ENCODE peak calls at places on chromosomes 12 and 14, in six cellular contexts. Q is activated CD4-positive, alpha-beta memory T cell treated with anti-CD3 and anti-CD28 coated beads for 36 hours; S is central memory CD4-positive, alpha-beta T cell; A is posterior cingulate gyrus; J is tibial artery; F is activated CD4-positive, alpha-beta T cell treated with anti-CD3 and anti-CD28 coated beads for 24 hours. U is an unnamed sample.

GRCh38 chr12:54229624-54230212 is 40.9 kb upstream of the SMUG1 start:
- DNase-seq in Q (no peak), S (no peak), A (no peak), J (peak; percentile 70), F (no peak), U (no peak)

GRCh38 chr12:101642115-101643067 is 47.6 kb downstream of the MYBPC1 start:
- DNase-seq in Q (no peak), S (no peak), A (peak; percentile 73), J (no peak), F (peak; percentile 0), U (no peak)

GRCh38 chr14:19743256-19743655 is at the start of gene OR4Q3:
- DNase-seq in Q (no peak), S (no peak), A (no peak), J (no peak), F (no peak), U (no peak)

GRCh38 chr14:72771561-72771960 is 122.3 kb downstream of the DPF3 start:
- DNase-seq in Q (no peak), S (no peak), A (no peak), J (no peak), F (no peak), U (no peak)

GRCh38 chr14:68787235-68787727 is 5.6 kb downstream of the ZFP36L1 start:
- DNase-seq in Q (peak; percentile 62), S (peak; percentile 40), A (no peak), J (peak; percentile 41), F (no peak), U (no peak)

GRCh38 chr14:21496453-21496852 is 14.7 kb downstream of the METTL3 start:
- DNase-seq in Q (no peak), S (no peak), A (no peak), J (no peak), F (no peak), U (no peak)

GRCh38 chr12:12979731-12980259 is 20.3 kb downstream of the HEBP1 start:
- DNase-seq in Q (no peak), S (no peak), A (no peak), J (no peak), F (no peak), U (no peak)

GRCh38 chr12:130916251-130916911 is 37.3 kb upstream of the ADGRD1 start:
- DNase-seq in Q (peak; percentile 44), S (no peak), A (peak; percentile 93), J (peak; percentile 61), F (no peak), U (peak; percentile 47)

GRCh38 chr12:57040750-57041149 is 9.2 kb downstream of the MYO1A start:
- DNase-seq in Q (no peak), S (no peak), A (no peak), J (no peak), F (no peak), U (no peak)

GRCh38 chr14:53613404-53614253 is 343.0 kb downstream of the BMP4 start:
- DNase-seq in Q (no peak), S (no peak), A (no peak), J (no peak), F (no peak), U (no peak)